ENCODE peak calls at places on chromosomes 3 and 15, in ten cellular contexts. G is foreskin fibroblast, E is endothelial cell, F is heart left ventricle, V is nephron progenitor cell, H is lower leg skin, D is mesothelial cell of epicardium, X is astrocyte of the spinal cord, S is AG09309, L is brain microvascular endothelial cell. N is an unnamed sample.

GRCh38 chr3:21920431-21920830 is 169.4 kb upstream of the ZNF385D start:
- DNase-seq in G (peak), V (no peak), S (peak), D (no peak), F (no peak), H (no peak), E (no peak), X (peak), L (peak), N (no peak)

GRCh38 chr15:68636256-68636655 is 57.5 kb downstream of the CORO2B start:
- DNase-seq in X (no peak), H (no peak), D (no peak), E (no peak), F (no peak), S (no peak), G (no peak), L (no peak), V (no peak), N (no peak)

GRCh38 chr15:57727031-57727430 is 20.5 kb downstream of the POLR2M start:
- DNase-seq in G (peak), H (no peak), E (no peak), S (no peak), D (no peak), F (no peak), X (no peak), V (no peak), L (no peak), N (no peak)

GRCh38 chr3:154931484-154931883 is 148.6 kb upstream of the MME start:
- DNase-seq in D (no peak), E (no peak), X (peak), H (no peak), L (no peak), G (peak), V (no peak), F (no peak), S (peak), N (no peak)

GRCh38 chr3:7536921-7537320 is 676.0 kb downstream of the GRM7 start:
- DNase-seq in D (no peak), F (no peak), E (no peak), H (no peak), L (no peak), S (no peak), X (no peak), V (no peak), G (no peak), N (no peak)

GRCh38 chr3:49296781-49297420 is 19.9 kb upstream of the C3orf62 start:
- DNase-seq in F (peak), S (no peak), D (no peak), E (no peak), X (peak), L (no peak), G (peak), V (no peak), H (peak), N (no peak)

GRCh38 chr15:63189955-63190691 is 717 bp downstream of the RAB8B start:
- DNase-seq in S (no peak), F (no peak), X (no peak), H (no peak), G (peak), L (no peak), V (no peak), D (no peak), E (no peak), N (no peak)

GRCh38 chr3:64311424-64311920 is 86.2 kb upstream of the PRICKLE2 start:
- DNase-seq in H (no peak), E (no peak), F (no peak), X (peak), S (no peak), G (peak), V (no peak), D (no peak), L (no peak), N (no peak)

GRCh38 chr3:9690451-9691450 is 12.9 kb upstream of the CPNE9 start:
- DNase-seq in X (peak), V (no peak), D (no peak), L (peak), E (no peak), F (no peak), H (no peak), S (no peak), G (peak), N (no peak)

GRCh38 chr3:13124631-13125030 is 51.4 kb upstream of the IQSEC1 start:
- DNase-seq in E (no peak), X (no peak), S (no peak), G (no peak), L (no peak), H (no peak), V (no peak), F (no peak), D (no peak), N (no peak)

GRCh38 chr3:42507252-42507651 is 4.8 kb downstream of the VIPR1 start:
- DNase-seq in G (no peak), F (no peak), S (no peak), V (no peak), X (no peak), H (no peak), E (no peak), L (no peak), D (no peak), N (peak)

GRCh38 chr15:87269566-87269965 is 987.0 kb downstream of the NTRK3 start:
- DNase-seq in X (peak), H (no peak), D (no peak), V (no peak), S (no peak), F (no peak), E (no peak), L (no peak), G (no peak), N (no peak)

GRCh38 chr3:188769833-188770232 is 401.9 kb upstream of the TPRG1 start:
- DNase-seq in G (peak), D (no peak), H (no peak), E (no peak), V (no peak), F (no peak), S (no peak), X (no peak), L (no peak), N (no peak)

GRCh38 chr3:15475161-15475560 is 46.3 kb downstream of the COLQ start:
- DNase-seq in V (no peak), D (no peak), S (no peak), X (no peak), F (no peak), H (no peak), E (no peak), G (no peak), L (no peak), N (no peak)

GRCh38 chr3:24663406-24663805 is 168.8 kb upstream of the THRB start:
- DNase-seq in E (no peak), D (no peak), L (no peak), X (no peak), V (no peak), F (no peak), H (no peak), S (no peak), G (no peak), N (no peak)

GRCh38 chr15:78716651-78717050 is 75.6 kb upstream of the CHRNB4 start:
- DNase-seq in E (no peak), G (peak), H (no peak), V (no peak), X (no peak), D (no peak), F (no peak), L (peak), S (no peak), N (no peak)

GRCh38 chr15:65201918-65202317 is 9.4 kb downstream of the CILP start:
- DNase-seq in H (no peak), V (no peak), X (no peak), S (no peak), D (no peak), E (no peak), F (no peak), G (no peak), L (no peak), N (no peak)

GRCh38 chr15:61119556-61119955 is 109.5 kb downstream of the RORA start:
- DNase-seq in G (no peak), H (no peak), S (no peak), X (no peak), E (no peak), D (no peak), L (no peak), F (no peak), V (no peak), N (no peak)

GRCh38 chr3:124767691-124768090 is 37.4 kb downstream of the UMPS start:
- DNase-seq in X (no peak), S (no peak), F (no peak), D (no peak), G (no peak), E (no peak), L (no peak), H (no peak), V (no peak), N (no peak)

GRCh38 chr3:124770341-124771082 is 40.3 kb downstream of the UMPS start:
- DNase-seq in F (peak), V (no peak), G (peak), H (no peak), S (no peak), D (no peak), X (no peak), L (no peak), E (no peak), N (no peak)

GRCh38 chr3:124769462-124769861 is 39.2 kb downstream of the UMPS start:
- DNase-seq in F (no peak), S (no peak), L (no peak), X (no peak), H (no peak), D (no peak), E (no peak), G (no peak), V (no peak), N (no peak)

GRCh38 chr3:124767259-124767658 is 37.0 kb downstream of the UMPS start:
- DNase-seq in H (no peak), D (no peak), F (no peak), L (no peak), G (no peak), S (no peak), V (no peak), E (no peak), X (no peak), N (no peak)

DNA sequence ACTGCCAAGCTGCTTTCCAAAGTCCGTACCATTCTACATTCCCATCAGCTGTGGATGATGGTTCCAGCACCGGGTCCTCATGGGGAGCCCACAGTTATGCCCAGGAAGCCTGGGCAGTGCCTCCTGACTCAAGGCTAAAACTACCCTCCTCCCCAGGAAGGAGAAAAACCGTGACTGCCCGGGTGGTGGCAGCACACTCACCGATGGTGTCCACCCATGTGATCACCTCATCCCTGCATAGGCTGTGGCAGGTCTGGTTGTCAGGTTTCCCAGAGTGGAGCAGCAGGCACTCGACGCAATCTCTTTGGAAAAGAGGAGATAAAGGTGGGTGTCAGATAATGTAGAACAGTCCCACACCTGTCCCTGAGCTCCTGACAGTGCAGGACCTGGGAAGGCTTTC is 38.6 kb downstream of the UMPS start:
- DNase-seq in G (no peak), E (peak), F (no peak), S (no peak), V (peak), D (no peak), L (no peak), H (no peak), X (no peak), N (no peak)
- TF ChIP-seq CTCF in G (no peak), E (no peak), F (peak), S (peak), V (no peak), D (no peak), L (peak), H (no peak), X (peak), N (peak)

DNA sequence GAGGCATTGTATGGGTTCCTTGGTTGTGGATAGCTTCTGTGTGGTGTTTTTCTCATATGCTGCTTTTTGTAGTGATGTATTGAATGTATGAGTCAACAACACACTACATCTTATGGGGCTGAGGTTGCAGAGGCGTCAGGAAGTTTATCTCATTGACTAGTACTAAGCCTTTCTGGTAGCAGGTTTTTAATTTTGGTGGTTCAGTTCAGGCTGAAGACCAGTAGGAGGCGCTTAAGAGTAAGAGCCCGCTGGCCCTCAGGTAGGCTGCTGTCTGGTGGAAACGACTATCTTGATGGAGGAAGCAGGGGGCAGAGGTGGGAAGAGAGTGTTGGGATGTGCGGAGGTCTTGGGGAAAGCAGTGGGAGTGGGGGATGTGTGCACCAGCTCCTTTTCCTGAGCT is 62.4 kb downstream of the RTP4 start:
- DNase-seq in X (no peak), L (no peak), D (no peak), H (no peak), F (no peak), E (no peak), G (no peak), S (no peak), V (no peak), N (no peak)
- TF ChIP-seq CTCF in X (peak), L (peak), D (no peak), H (no peak), F (no peak), E (no peak), G (peak), S (peak), V (no peak), N (no peak)

GRCh38 chr3:172289583-172289982 is 158.7 kb downstream of the GHSR start:
- DNase-seq in H (no peak), L (no peak), D (no peak), S (no peak), F (peak), E (peak), X (no peak), G (no peak), V (no peak), N (no peak)
- TF ChIP-seq CTCF in H (no peak), L (peak), D (no peak), S (peak), F (peak), E (no peak), X (peak), G (no peak), V (peak), N (peak)

GRCh38 chr15:35697549-35698299 is 151.8 kb upstream of the DPH6 start:
- DNase-seq in E (peak), F (peak), L (peak), S (peak), V (no peak), H (no peak), G (peak), D (no peak), X (peak), N (no peak)
- TF ChIP-seq CTCF in E (no peak), F (no peak), L (no peak), S (peak), V (no peak), H (no peak), G (no peak), D (no peak), X (no peak), N (peak)